ENCODE peak calls at places on chromosome 10, in eight cellular contexts. Y is fibroblast of pulmonary artery, J is neural progenitor cell, V is fibroblast of mammary gland, W is upper lobe of right lung, K is PC-3, A is body of pancreas, B is transverse colon. Q is an unnamed sample.

GRCh38 chr10:73262105-73262730 is 9.8 kb upstream of the MRPS16 start:
- DNase-seq in Y (peak), B (no peak), J (no peak), A (no peak), K (peak), V (peak), W (no peak), Q (peak)

GRCh38 chr10:72315054-72315453 is 39.7 kb downstream of the DNAJB12 start:
- DNase-seq in B (no peak), A (no peak), W (no peak), Y (no peak), J (peak), K (no peak), V (no peak), Q (peak)

GRCh38 chr10:78914502-78915330 is 154.1 kb upstream of the ZMIZ1 start:
- DNase-seq in A (peak), W (peak), B (peak), V (no peak), J (no peak), K (no peak), Y (no peak), Q (no peak)

GRCh38 chr10:132511092-132511491 is 26.5 kb upstream of the INPP5A start:
- DNase-seq in B (peak), A (no peak), K (no peak), Y (no peak), J (no peak), V (no peak), W (no peak), Q (no peak)

GRCh38 chr10:108673756-108674155 is 1249.6 kb downstream of the XPNPEP1 start:
- DNase-seq in B (no peak), W (no peak), Y (no peak), V (no peak), K (no peak), A (no peak), J (peak), Q (no peak)

GRCh38 chr10:100038561-100039071 is 28.9 kb upstream of the DNMBP start:
- DNase-seq in A (no peak), W (no peak), V (peak), K (peak), J (no peak), B (peak), Y (no peak), Q (peak)

GRCh38 chr10:12719365-12719764 is 282.1 kb downstream of the CCDC3 start:
- DNase-seq in W (no peak), Y (peak), J (no peak), V (peak), K (peak), A (no peak), B (peak), Q (peak)

GRCh38 chr10:32943854-32944661 is 14.0 kb downstream of the ITGB1 start:
- DNase-seq in A (no peak), J (peak), B (peak), V (no peak), Y (no peak), W (peak), K (no peak), Q (no peak)

GRCh38 chr10:28768227-28768626 is 90.9 kb downstream of the BAMBI start:
- DNase-seq in Y (no peak), J (peak), B (no peak), V (no peak), A (no peak), K (no peak), W (no peak), Q (no peak)

GRCh38 chr10:120005408-120006280 is 113.1 kb downstream of the SEC23IP start:
- DNase-seq in A (peak), B (no peak), W (no peak), J (peak), K (no peak), V (no peak), Y (peak), Q (no peak)

GRCh38 chr10:132270256-132270655 is 37.5 kb downstream of the STK32C start:
- DNase-seq in A (no peak), K (no peak), Y (no peak), J (no peak), V (no peak), B (no peak), W (no peak), Q (no peak)

GRCh38 chr10:112282086-112282485 is 1.1 kb upstream of the TECTB start:
- DNase-seq in W (no peak), B (no peak), K (peak), V (peak), J (no peak), Y (no peak), A (no peak), Q (peak)

GRCh38 chr10:74213019-74213418 is 62.0 kb downstream of the ADK start:
- DNase-seq in Y (no peak), W (no peak), J (no peak), V (no peak), K (no peak), A (no peak), B (no peak), Q (no peak)

GRCh38 chr10:13787015-13787421 is 200.3 kb downstream of the PRPF18 start:
- DNase-seq in J (no peak), Y (peak), W (no peak), K (no peak), A (no peak), V (no peak), B (peak), Q (no peak)

GRCh38 chr10:84845628-84846261 is 517.4 kb downstream of the CCSER2 start:
- DNase-seq in Y (no peak), A (peak), V (no peak), B (no peak), W (no peak), J (peak), K (peak), Q (peak)

GRCh38 chr10:4733150-4733842 is 92.7 kb upstream of the AKR1E2 start:
- DNase-seq in V (no peak), Y (no peak), K (peak), J (no peak), W (no peak), A (no peak), B (no peak), Q (peak)

GRCh38 chr10:8054243-8054497 is 318 bp upstream of the GATA3 start:
- DNase-seq in V (no peak), W (no peak), K (peak), A (no peak), J (no peak), B (no peak), Y (peak), Q (peak)

GRCh38 chr10:112741830-112742402 is 208.1 kb upstream of the TCF7L2 start:
- DNase-seq in Y (no peak), V (no peak), J (no peak), W (no peak), B (peak), K (peak), A (no peak), Q (peak)

GRCh38 chr10:116073025-116073424 is 200.0 kb downstream of the GFRA1 start:
- DNase-seq in A (no peak), K (no peak), Y (no peak), V (no peak), J (peak), B (no peak), W (no peak), Q (no peak)

GRCh38 chr10:132130286-132131265 is 56.2 kb upstream of the DPYSL4 start:
- DNase-seq in W (no peak), J (no peak), K (no peak), A (no peak), B (no peak), V (no peak), Y (no peak), Q (no peak)

GRCh38 chr10:61634711-61635110 is 28.0 kb upstream of the CABCOCO1 start:
- DNase-seq in A (no peak), K (no peak), B (no peak), W (no peak), Y (peak), V (peak), J (no peak), Q (peak)

GRCh38 chr10:95815701-95816100 is 59.7 kb downstream of the ENTPD1 start:
- DNase-seq in W (no peak), Y (no peak), K (no peak), A (no peak), J (no peak), B (no peak), V (no peak), Q (no peak)

GRCh38 chr10:95742529-95742884 is 13.5 kb upstream of the ENTPD1 start:
- DNase-seq in B (peak), A (peak), Y (peak), K (peak), V (no peak), W (no peak), J (no peak), Q (no peak)

GRCh38 chr10:5488272-5489161 is 10.9 kb downstream of the CALML5 start:
- DNase-seq in Y (no peak), J (no peak), W (no peak), V (no peak), B (peak), A (peak), K (peak), Q (peak)

GRCh38 chr10:3948843-3949242 is 163.8 kb upstream of the KLF6 start:
- DNase-seq in A (peak), Y (peak), K (peak), V (peak), B (peak), J (no peak), W (no peak), Q (peak)

GRCh38 chr10:60135020-60135419 is 228.7 kb upstream of the CCDC6 start:
- DNase-seq in K (no peak), Y (no peak), A (no peak), J (no peak), V (no peak), B (no peak), W (no peak), Q (no peak)

GRCh38 chr10:116289652-116290051 is 16.6 kb upstream of the GFRA1 start:
- DNase-seq in J (no peak), Y (no peak), B (no peak), A (no peak), W (no peak), V (no peak), K (no peak), Q (no peak)

GRCh38 chr10:13528875-13529713 is at the start of gene BEND7:
- DNase-seq in V (no peak), J (peak), K (peak), Y (peak), A (peak), B (peak), W (peak), Q (no peak)

GRCh38 chr10:30531751-30532530 is 97.6 kb downstream of the LYZL2 start:
- DNase-seq in K (no peak), Y (no peak), J (no peak), V (no peak), W (no peak), B (no peak), A (no peak), Q (no peak)

GRCh38 chr10:26556756-26557640 is 118.9 kb downstream of the APBB1IP start:
- DNase-seq in K (peak), Y (peak), W (no peak), V (peak), B (no peak), J (peak), A (peak), Q (peak)

GRCh38 chr10:123132576-123133477 is 2.9 kb upstream of the HMX3 start:
- DNase-seq in K (peak), W (peak), V (peak), A (peak), B (peak), J (peak), Y (peak), Q (peak)

GRCh38 chr10:117546630-117547300 is 4.2 kb downstream of the EMX2 start:
- DNase-seq in J (peak), K (no peak), V (no peak), Y (no peak), B (no peak), W (no peak), A (no peak), Q (no peak)

GRCh38 chr10:46539596-46540411 is 16.7 kb downstream of the GPRIN2 start:
- DNase-seq in Y (peak), A (peak), V (no peak), W (peak), J (no peak), B (peak), K (no peak), Q (no peak)

GRCh38 chr10:52423369-52423768 is 109.3 kb downstream of the DKK1 start:
- DNase-seq in J (no peak), A (no peak), Y (peak), V (peak), W (no peak), K (peak), B (no peak), Q (peak)

GRCh38 chr10:59771162-59771807 is 18.0 kb upstream of the MRLN start:
- DNase-seq in B (peak), J (no peak), W (no peak), Y (no peak), V (no peak), A (no peak), K (no peak), Q (no peak)

GRCh38 chr10:102713483-102713813 is 749 bp downstream of the ARL3 start:
- DNase-seq in A (no peak), B (no peak), W (no peak), V (no peak), Y (no peak), K (no peak), J (no peak), Q (no peak)
- TF ChIP-seq CTCF in A (no peak), B (no peak), W (no peak), V (peak), Y (peak), K (no peak), J (no peak), Q (no peak)

GRCh38 chr10:118962159-118962863 is 67.2 kb upstream of the NANOS1 start:
- DNase-seq in K (no peak), A (no peak), V (no peak), W (no peak), Y (no peak), J (no peak), B (no peak), Q (no peak)
- TF ChIP-seq CTCF in K (no peak), A (no peak), V (no peak), W (no peak), Y (no peak), J (no peak), B (no peak), Q (no peak)

GRCh38 chr10:76555271-76555670 is 1082.3 kb downstream of the KCNMA1 start:
- DNase-seq in K (no peak), Y (no peak), J (no peak), W (no peak), A (no peak), B (no peak), V (no peak), Q (no peak)

GRCh38 chr10:76553700-76554470 is 1083.7 kb downstream of the KCNMA1 start:
- DNase-seq in Y (peak), B (no peak), W (no peak), V (no peak), A (no peak), K (no peak), J (no peak), Q (no peak)

GRCh38 chr10:76550806-76551205 is 1086.8 kb downstream of the KCNMA1 start:
- DNase-seq in W (no peak), J (no peak), B (peak), K (no peak), Y (peak), A (no peak), V (peak), Q (no peak)

GRCh38 chr10:76553231-76553630 is 1084.4 kb downstream of the KCNMA1 start:
- DNase-seq in B (no peak), V (no peak), Y (no peak), A (no peak), J (no peak), W (no peak), K (no peak), Q (no peak)

GRCh38 chr10:76554478-76554877 is 1083.1 kb downstream of the KCNMA1 start:
- DNase-seq in B (no peak), J (no peak), W (no peak), K (no peak), A (no peak), Y (no peak), V (no peak), Q (no peak)
- TF ChIP-seq CTCF in B (no peak), J (no peak), W (no peak), K (no peak), A (no peak), Y (no peak), V (no peak), Q (no peak)

DNA sequence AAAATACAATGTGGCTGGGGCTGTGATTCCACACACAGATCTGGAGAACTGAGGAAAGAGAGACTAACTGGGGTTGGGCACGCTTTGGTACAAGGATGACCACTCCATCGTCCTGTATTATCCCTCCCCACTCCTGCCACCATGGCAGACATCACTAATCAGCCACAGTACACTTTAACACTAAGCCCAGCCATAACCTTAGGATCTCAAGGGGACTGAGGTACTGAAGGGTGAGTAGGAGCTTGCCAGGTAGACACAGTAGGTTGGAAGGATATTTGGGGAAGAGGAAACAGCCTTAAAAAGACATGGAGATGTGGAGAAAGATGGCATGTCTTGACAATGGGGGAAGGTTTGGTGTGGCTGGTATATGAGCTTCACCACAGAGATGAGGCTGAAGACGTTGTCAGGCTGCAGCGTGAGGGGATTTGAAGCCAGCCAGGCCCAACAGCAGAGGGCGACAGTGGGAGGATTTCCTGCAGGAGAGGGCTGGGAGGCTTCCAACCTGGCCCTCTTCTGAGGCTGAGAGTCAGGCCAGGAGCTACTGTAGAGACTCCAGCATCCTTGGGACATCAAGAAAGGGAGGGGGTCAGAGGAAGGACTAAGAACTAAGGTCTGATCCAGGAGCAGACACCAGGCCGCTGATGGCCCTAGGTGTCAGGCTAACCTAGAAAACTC is 58.6 kb upstream of the COL13A1 start:
- DNase-seq in W (no peak), J (peak), Y (peak), K (peak), A (peak), B (peak), V (peak), Q (peak)
- TF ChIP-seq CTCF in W (peak), J (peak), Y (peak), K (peak), A (peak), B (peak), V (peak), Q (peak)

DNA sequence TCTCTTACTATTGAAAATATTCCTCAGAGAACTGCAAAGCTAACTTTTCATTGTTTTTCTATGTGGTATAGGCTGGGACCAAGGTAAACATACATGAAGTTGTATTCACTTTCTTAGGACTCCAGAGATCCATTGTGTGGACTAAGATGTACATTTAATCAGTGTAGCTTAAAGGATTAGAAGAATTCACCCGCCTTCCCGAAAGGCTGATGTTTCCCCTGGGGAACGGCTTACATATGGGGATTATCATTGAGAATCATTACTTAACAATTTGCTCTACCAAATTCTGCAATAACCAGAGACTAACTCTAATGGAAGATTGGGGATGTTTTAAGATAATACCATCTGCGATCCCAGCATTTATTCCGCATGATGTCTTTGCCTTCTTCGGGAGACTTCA is 257.1 kb upstream of the KIAA1217 start:
- DNase-seq in A (no peak), Y (no peak), J (no peak), V (no peak), W (no peak), B (no peak), K (no peak), Q (no peak)
- TF ChIP-seq CTCF in A (no peak), Y (no peak), J (no peak), V (no peak), W (no peak), B (no peak), K (no peak), Q (no peak)

GRCh38 chr10:126130291-126130710 is 233.9 kb downstream of the FANK1 start:
- DNase-seq in V (peak), B (no peak), Y (peak), K (no peak), J (no peak), A (peak), W (no peak), Q (no peak)
- TF ChIP-seq CTCF in V (no peak), B (no peak), Y (no peak), K (no peak), J (no peak), A (no peak), W (no peak), Q (no peak)

GRCh38 chr10:101441539-101442455 is 87.8 kb downstream of the BTRC start:
- DNase-seq in J (peak), K (peak), Y (peak), V (peak), A (peak), B (no peak), W (no peak), Q (peak)

GRCh38 chr10:101446071-101446470 is 92.1 kb downstream of the BTRC start:
- DNase-seq in K (no peak), J (peak), Y (no peak), A (no peak), V (no peak), B (no peak), W (no peak), Q (no peak)

GRCh38 chr10:101442456-101442800 is 88.5 kb downstream of the BTRC start:
- DNase-seq in A (no peak), K (no peak), Y (no peak), J (no peak), B (no peak), W (no peak), V (no peak), Q (no peak)

GRCh38 chr10:101444499-101444898 is 90.5 kb downstream of the BTRC start:
- DNase-seq in B (no peak), A (no peak), Y (no peak), W (no peak), V (no peak), J (no peak), K (no peak), Q (no peak)

DNA sequence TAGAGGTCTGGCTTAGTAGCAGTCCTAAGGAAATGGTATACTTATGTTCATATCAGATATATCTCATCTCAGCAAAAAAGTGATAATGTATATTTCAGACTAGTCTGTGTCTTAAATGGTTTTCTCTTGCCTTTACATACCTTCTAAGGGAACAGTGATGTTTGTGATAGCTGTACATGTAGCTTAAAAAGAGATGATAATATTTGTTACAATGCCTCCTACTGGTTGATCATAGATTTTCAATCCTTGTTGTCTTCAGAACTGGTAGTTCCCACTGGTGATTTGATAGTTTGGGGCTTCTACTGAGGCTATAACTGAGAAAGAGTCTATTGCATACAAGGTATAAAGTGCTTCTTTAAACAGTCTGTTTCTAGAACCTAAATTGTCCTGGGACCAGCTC is 90.1 kb downstream of the BTRC start:
- DNase-seq in V (peak), W (no peak), J (no peak), B (no peak), A (no peak), Y (peak), K (peak), Q (peak)
- TF ChIP-seq CTCF in V (peak), W (peak), J (peak), B (no peak), A (no peak), Y (peak), K (peak), Q (peak)

DNA sequence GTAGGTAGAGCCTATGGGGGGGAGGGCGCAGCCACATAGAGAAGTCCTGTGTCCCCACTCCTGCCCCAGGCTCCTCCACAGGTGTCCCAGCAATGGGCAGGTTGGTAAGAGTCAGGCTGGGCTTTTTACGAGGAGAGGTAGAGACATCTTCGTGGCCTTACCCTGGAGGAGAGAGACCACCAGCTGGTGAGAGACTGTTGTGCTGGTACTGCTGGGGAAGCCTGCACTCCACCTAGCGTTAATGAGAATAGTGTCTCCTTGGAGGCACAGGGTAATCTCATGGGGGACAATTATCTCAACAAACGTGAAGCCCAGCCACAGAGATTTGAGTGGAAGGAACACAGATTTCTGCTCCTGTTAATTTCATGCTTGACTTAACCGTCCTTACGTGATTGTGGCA is 29.5 kb upstream of the RASGEF1A start:
- DNase-seq in A (no peak), W (no peak), J (no peak), Y (no peak), V (no peak), K (no peak), B (no peak), Q (no peak)
- TF ChIP-seq CTCF in A (no peak), W (no peak), J (no peak), Y (no peak), V (no peak), K (no peak), B (no peak), Q (no peak)

Q was measured in MCF 10A.